ENCODE peak calls at places on chromosomes 2 and 18, in six cellular contexts. D is ovary, X is K562, P is MG63, V is AG04449, U is left lung. T is an unnamed sample.

GRCh38 chr18:70421471-70421870 is 132.6 kb downstream of the SOCS6 start:
- DNase-seq in U (no peak), D (no peak), P (no peak), V (no peak), X (no peak), T (no peak)

GRCh38 chr2:146240376-146240775 is 1604.5 kb upstream of the ACVR2A start:
- DNase-seq in X (no peak), D (no peak), V (no peak), U (no peak), P (peak), T (no peak)

GRCh38 chr2:9199716-9200633 is 6.6 kb upstream of the ASAP2 start:
- DNase-seq in U (no peak), V (no peak), X (no peak), P (peak), D (no peak), T (no peak)

GRCh38 chr18:35515460-35516130 is 17.8 kb upstream of the INO80C start:
- DNase-seq in U (no peak), P (no peak), V (no peak), X (no peak), D (no peak), T (no peak)

GRCh38 chr2:225328192-225328591 is 71.3 kb upstream of the NYAP2 start:
- DNase-seq in P (peak), D (no peak), V (no peak), X (no peak), U (no peak), T (no peak)

GRCh38 chr2:218402491-218402901 is 2.8 kb downstream of the CTDSP1 start:
- DNase-seq in X (no peak), D (no peak), V (no peak), U (no peak), P (no peak), T (no peak)

GRCh38 chr2:227201806-227202205 is 37.4 kb downstream of the COL4A3 start:
- DNase-seq in V (no peak), P (no peak), D (no peak), U (no peak), X (no peak), T (no peak)

GRCh38 chr2:30310955-30311354 is 79.6 kb downstream of the LBH start:
- DNase-seq in X (no peak), V (no peak), D (no peak), P (no peak), U (no peak), T (no peak)

GRCh38 chr2:235669983-235670962 is 176.4 kb downstream of the AGAP1 start:
- DNase-seq in X (no peak), P (peak), U (no peak), D (peak), V (no peak), T (peak)

GRCh38 chr2:42353792-42354429 is 7.1 kb downstream of the COX7A2L start:
- DNase-seq in X (peak), D (no peak), P (no peak), U (no peak), V (no peak), T (no peak)

GRCh38 chr2:6082619-6083018 is 390.4 kb downstream of the SOX11 start:
- DNase-seq in X (no peak), V (no peak), D (no peak), U (no peak), P (no peak), T (no peak)

GRCh38 chr2:6081542-6081872 is 389.3 kb downstream of the SOX11 start:
- DNase-seq in V (no peak), X (no peak), U (no peak), D (no peak), P (no peak), T (no peak)

GRCh38 chr2:6080837-6081541 is 388.8 kb downstream of the SOX11 start:
- DNase-seq in U (no peak), D (no peak), P (no peak), V (no peak), X (no peak), T (no peak)

GRCh38 chr2:6081955-6082354 is 389.8 kb downstream of the SOX11 start:
- DNase-seq in P (no peak), U (no peak), V (no peak), X (no peak), D (no peak), T (no peak)

DNA sequence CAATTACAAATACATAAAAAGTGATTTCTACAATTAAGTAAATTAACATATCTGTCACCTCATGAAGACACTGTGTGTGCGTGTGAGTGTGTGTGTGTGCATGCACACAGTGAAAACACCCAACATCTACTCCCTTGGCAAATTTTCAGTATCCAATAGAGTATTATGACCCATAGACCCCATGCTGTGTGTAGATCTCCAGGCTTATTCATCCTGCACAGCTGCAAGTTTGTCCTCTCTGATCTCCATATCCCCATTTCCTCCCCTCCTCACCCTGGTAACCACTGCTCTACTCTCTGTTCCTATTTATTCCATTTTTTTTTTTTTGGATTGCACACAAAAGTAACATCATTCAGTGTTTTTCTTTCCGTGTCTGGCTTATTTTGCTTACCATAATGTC is 390.9 kb downstream of the SOX11 start:
- DNase-seq in D (no peak), V (no peak), P (peak), U (no peak), X (no peak), T (no peak)
- H3K4me3 ChIP-seq in D (no peak), V (no peak), P (no peak), U (no peak), X (no peak), T (no peak)

DNA sequence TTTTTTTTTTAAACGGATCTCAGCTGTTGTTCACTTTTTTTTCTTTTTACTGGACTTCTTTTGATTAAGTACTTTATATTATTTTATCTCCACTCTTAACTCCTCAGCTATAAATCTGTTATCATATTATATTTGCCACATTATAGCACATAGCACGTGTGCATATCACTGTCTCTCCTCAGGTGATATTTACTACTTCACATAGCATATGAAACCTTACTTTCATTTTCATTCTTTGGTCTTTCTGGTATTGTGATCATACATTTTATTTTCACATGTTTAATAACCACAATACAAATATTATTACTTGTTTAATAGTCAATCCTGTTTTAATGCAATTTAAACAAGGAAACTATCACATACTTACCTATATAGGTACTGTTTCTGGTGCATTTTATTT is 993.1 kb upstream of the TMEFF2 start:
- DNase-seq in P (no peak), D (no peak), V (no peak), X (no peak), U (no peak), T (no peak)
- H3K4me3 ChIP-seq in P (peak), D (no peak), V (no peak), X (no peak), U (no peak), T (no peak)

DNA sequence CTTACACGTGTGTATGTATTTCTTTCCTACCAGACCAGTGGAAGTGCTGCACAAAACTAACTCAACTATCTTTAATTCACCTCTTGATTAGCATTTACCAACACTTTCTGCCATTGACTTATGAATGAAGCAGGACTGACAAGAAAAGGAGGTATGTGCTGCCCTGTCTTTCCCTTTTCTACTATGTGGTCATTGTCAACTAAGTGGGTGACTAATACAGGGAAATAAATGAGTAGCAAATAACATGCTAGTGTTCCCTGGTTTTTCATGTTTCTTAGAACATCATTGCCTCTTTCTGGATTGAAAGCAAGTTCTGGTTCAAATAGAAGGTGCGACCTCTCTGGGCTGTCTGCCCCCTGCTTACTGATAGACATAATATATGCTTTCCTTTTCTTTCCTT is 58.0 kb downstream of the LINC00305 start:
- DNase-seq in V (no peak), P (no peak), X (no peak), U (no peak), D (no peak), T (no peak)
- H3K4me3 ChIP-seq in V (no peak), P (no peak), X (no peak), U (no peak), D (no peak), T (no peak)

GRCh38 chr2:152505495-152505906 is 170.5 kb downstream of the FMNL2 start:
- DNase-seq in V (no peak), D (no peak), U (no peak), X (peak), P (peak), T (no peak)
- H3K4me3 ChIP-seq in V (no peak), D (no peak), U (no peak), X (no peak), P (no peak), T (no peak)

GRCh38 chr18:55405655-55406373 is 182.2 kb downstream of the TCF4 start:
- DNase-seq in D (peak), P (peak), V (no peak), X (peak), U (no peak), T (peak)
- H3K4me3 ChIP-seq in D (no peak), P (peak), V (no peak), X (no peak), U (no peak), T (peak)

GRCh38 chr2:190976521-190976920 is 37.5 kb downstream of the STAT1 start:
- DNase-seq in U (no peak), V (no peak), X (no peak), D (no peak), P (no peak), T (no peak)
- H3K4me3 ChIP-seq in U (no peak), V (no peak), X (no peak), D (no peak), P (no peak), T (no peak)

GRCh38 chr18:61335737-61336555 is 2.7 kb downstream of the CDH20 start:
- DNase-seq in X (no peak), P (no peak), V (no peak), D (no peak), U (no peak), T (no peak)

GRCh38 chr18:61334491-61334850 is 1.2 kb downstream of the CDH20 start:
- DNase-seq in D (no peak), U (peak), P (peak), X (no peak), V (no peak), T (no peak)

GRCh38 chr18:61336766-61337165 is 3.5 kb downstream of the CDH20 start:
- DNase-seq in U (no peak), D (no peak), V (no peak), X (no peak), P (no peak), T (no peak)

GRCh38 chr18:61333746-61334490 is 688 bp downstream of the CDH20 start:
- DNase-seq in X (no peak), P (peak), V (no peak), D (no peak), U (peak), T (no peak)

DNA sequence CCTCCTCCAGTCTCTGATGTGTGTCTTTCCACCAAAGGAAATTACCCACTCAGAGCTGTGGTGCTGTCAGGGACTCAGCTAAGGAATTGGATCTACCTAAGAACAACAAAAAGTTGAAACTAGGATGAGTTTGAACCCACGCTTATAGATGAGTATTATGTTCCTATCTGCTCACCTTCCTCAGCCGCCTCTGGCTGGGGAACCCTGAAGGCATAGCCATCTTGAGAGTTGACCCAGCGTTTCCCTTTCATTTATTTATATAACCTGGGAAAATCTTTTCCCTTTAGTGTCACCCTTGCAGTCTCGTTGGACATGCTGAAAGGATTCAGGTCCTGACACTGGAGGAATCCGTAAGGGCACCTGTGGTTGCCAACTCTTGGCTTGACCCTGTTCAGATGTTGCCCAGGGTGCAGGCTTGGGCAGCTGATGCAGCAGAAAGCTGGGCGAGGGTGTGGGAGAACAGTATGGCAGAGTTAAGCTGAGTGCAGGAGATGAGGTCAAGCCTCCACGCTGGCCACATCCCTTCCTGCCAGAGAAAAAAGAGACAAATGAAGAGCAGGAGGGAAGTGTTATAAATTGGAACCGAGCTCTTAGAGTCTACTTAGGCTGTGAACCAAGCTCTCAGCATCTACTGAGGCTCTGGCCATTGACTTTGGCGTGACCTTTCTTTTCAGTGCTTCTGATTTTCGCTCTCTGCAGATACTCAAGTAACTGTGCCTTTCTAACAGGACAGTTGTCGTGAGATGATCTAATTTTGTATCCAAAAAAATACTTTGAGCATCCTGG is 1.9 kb downstream of the CDH20 start:
- DNase-seq in D (no peak), V (no peak), U (peak), X (no peak), P (no peak), T (no peak)
- H3K4me3 ChIP-seq in D (no peak), V (no peak), U (no peak), X (no peak), P (no peak), T (no peak)

GRCh38 chr2:232522855-232523681 is 2.9 kb downstream of the PRSS56 start:
- DNase-seq in X (no peak), U (no peak), P (no peak), D (no peak), V (no peak), T (no peak)
- H3K4me3 ChIP-seq in X (no peak), U (no peak), P (no peak), D (no peak), V (no peak), T (no peak)

DNA sequence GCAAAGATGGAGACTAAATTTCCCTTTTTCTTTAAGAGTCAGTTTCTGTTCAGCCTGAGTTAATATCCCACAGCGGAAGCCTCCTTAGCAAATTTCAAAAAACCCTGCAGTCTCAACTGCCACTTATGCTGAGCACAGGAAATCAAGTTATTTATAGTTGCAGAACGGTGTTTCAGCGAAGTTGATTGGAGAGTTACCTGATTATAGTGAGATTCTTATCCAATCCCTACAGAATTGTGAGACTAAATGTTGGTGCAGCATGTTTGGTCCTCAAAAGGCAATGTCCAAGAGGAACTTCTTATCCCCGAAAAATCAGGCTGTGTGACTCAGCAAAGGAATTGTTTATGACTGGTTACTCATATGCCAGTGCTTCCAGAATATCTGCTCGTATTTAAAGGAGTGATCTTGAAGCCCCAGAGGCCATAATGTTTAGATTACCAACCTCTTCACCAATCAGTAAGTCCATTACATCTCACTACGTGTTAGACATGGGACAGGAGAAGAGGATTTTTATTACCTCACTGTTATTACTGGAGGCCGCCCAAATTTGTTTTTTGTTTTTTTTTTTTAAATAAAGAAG is 67.9 kb downstream of the LRRFIP1 start:
- DNase-seq in D (peak), V (peak), X (peak), U (no peak), P (peak), T (no peak)
- H3K4me3 ChIP-seq in D (no peak), V (no peak), X (no peak), U (no peak), P (peak), T (no peak)

GRCh38 chr18:2963048-2963447 is 49.9 kb downstream of the LPIN2 start:
- DNase-seq in U (no peak), V (no peak), D (no peak), P (no peak), X (no peak), T (no peak)

GRCh38 chr18:2959341-2959740 is 53.6 kb downstream of the LPIN2 start:
- DNase-seq in D (no peak), V (no peak), U (no peak), P (no peak), X (no peak), T (no peak)

GRCh38 chr18:2958819-2959298 is 54.1 kb downstream of the LPIN2 start:
- DNase-seq in X (no peak), V (peak), D (peak), P (no peak), U (no peak), T (no peak)

GRCh38 chr18:2961828-2962227 is 51.1 kb downstream of the LPIN2 start:
- DNase-seq in X (no peak), V (no peak), D (no peak), P (peak), U (no peak), T (no peak)

GRCh38 chr18:2960983-2961696 is 51.8 kb downstream of the LPIN2 start:
- DNase-seq in U (no peak), V (no peak), X (no peak), D (no peak), P (no peak), T (no peak)
- H3K4me3 ChIP-seq in U (no peak), V (no peak), X (no peak), D (no peak), P (no peak), T (no peak)